ENCODE peak calls at places on chromosomes 3 and 15, in ten cellular contexts. M, E, A, J, X, N, P, F, Y and O are unnamed samples.

GRCh38 chr3:155185623-155186022 is 105.5 kb downstream of the MME start:
- DNase-seq in N (no peak), X (no peak), M (no peak), A (no peak), E (peak; percentile 74), F (peak; percentile 50), P (no peak), J (no peak), Y (no peak), O (no peak)

GRCh38 chr3:99866167-99866810 is 48.6 kb downstream of the CMSS1 start:
- DNase-seq in N (no peak), P (no peak), X (no peak), J (no peak), F (no peak), A (no peak), Y (no peak), M (no peak), E (peak; percentile 78), O (no peak)

GRCh38 chr3:119469378-119470189 is 821 bp downstream of the POGLUT1 start:
- DNase-seq in J (no peak), Y (no peak), N (no peak), F (peak; percentile 11), X (no peak), E (peak; percentile 34), P (no peak), M (peak; percentile 76), A (no peak), O (no peak)

GRCh38 chr3:170500462-170500861 is 81.8 kb downstream of the CLDN11 start:
- DNase-seq in J (no peak), N (no peak), A (no peak), Y (no peak), F (no peak), M (no peak), P (no peak), E (no peak), X (no peak), O (no peak)

GRCh38 chr3:124939661-124940060 is 5.1 kb upstream of the MUC13 start:
- DNase-seq in Y (no peak), E (no peak), J (no peak), F (no peak), X (no peak), M (no peak), N (no peak), P (no peak), A (no peak), O (no peak)

GRCh38 chr3:34008836-34009479 is 210.5 kb downstream of the PDCD6IP start:
- DNase-seq in J (no peak), E (no peak), F (no peak), M (no peak), P (no peak), Y (no peak), A (no peak), N (no peak), X (no peak), O (no peak)

GRCh38 chr3:121739902-121740301 is 9.6 kb downstream of the GOLGB1 start:
- DNase-seq in P (no peak), F (no peak), E (no peak), M (no peak), N (no peak), J (no peak), Y (no peak), A (no peak), X (no peak), O (no peak)

GRCh38 chr15:88606437-88606794 is 14.7 kb upstream of the AEN start:
- DNase-seq in E (no peak), A (no peak), N (no peak), F (no peak), J (no peak), Y (no peak), P (no peak), M (no peak), X (no peak), O (no peak)

GRCh38 chr3:14481646-14482036 is 58.5 kb downstream of the GRIP2 start:
- DNase-seq in M (no peak), A (peak; percentile 36), J (no peak), N (no peak), P (no peak), Y (no peak), X (peak; percentile 24), E (no peak), F (no peak), O (no peak)

GRCh38 chr3:14410501-14411165 is 8.2 kb downstream of the SLC6A6 start:
- DNase-seq in F (no peak), Y (no peak), E (peak; percentile 70), N (no peak), P (no peak), J (no peak), A (peak; percentile 65), M (no peak), X (no peak), O (no peak)

GRCh38 chr3:128495435-128495970 is 2.5 kb upstream of the GATA2 start:
- DNase-seq in X (no peak), A (peak; percentile 55), N (no peak), E (no peak), J (no peak), F (no peak), Y (peak; percentile 42), P (no peak), M (no peak), O (no peak)

GRCh38 chr3:15359677-15360397 is 27.5 kb upstream of the SH3BP5 start:
- DNase-seq in A (no peak), P (no peak), E (no peak), Y (no peak), F (no peak), N (no peak), X (no peak), M (no peak), J (no peak), O (no peak)

GRCh38 chr3:182182531-182182968 is 470.8 kb downstream of the SOX2 start:
- DNase-seq in X (no peak), M (no peak), F (peak; percentile 87), E (no peak), Y (no peak), J (peak; percentile 86), A (no peak), N (no peak), P (no peak), O (no peak)

DNA sequence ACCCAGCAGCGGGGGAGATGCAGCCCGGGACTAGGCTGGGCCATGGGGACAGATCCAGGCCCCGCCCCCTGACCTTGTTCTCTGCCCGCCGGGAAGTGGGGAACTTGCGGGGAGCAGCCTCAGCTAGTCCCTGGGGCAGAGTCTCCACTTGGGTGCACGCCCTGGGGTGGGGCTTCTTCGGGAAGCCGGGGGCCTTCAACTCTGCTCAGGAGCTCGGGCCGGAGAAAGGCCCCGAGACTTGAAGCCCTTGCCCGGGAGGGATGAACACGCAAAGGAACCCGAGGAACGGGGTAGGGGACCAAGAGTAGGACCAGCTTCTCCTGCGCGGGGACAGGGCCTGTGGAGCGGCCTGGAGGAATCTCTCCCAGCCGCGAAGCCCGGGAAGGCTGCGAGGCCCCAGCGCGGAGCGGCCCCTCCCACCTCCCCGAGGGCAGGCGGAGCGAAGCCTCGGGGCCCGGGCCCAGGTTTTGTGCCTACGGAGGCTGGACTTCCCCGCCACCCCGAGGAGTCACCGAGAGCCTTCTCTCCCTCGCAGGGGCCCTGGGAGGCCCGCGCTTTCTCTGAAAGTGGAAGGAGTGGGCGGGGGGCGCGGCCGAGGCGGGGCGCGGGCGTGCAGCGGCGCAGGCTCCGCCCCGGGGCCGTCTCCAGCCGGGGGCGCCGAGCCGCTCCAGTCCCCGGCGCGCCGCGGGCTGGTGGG is at the start of gene ITPKA:
- DNase-seq in M (no peak), Y (peak; percentile 86), F (peak; percentile 73), N (no peak), A (peak; percentile 93), E (peak; percentile 79), P (peak; percentile 65), X (peak; percentile 97), J (no peak), O (peak; percentile 77)
- H3K27ac ChIP-seq in M (peak within 1 kb of the TSS; percentile 44), Y (peak within 1 kb of the TSS; percentile 64), F (peak within 1 kb of the TSS; percentile 82), N (peak within 1 kb of the TSS; percentile 46), A (peak within 1 kb of the TSS; percentile 25), E (peak within 1 kb of the TSS; percentile 36), P (peak within 1 kb of the TSS; percentile 29), X (peak within 1 kb of the TSS; percentile 98), J (peak within 1 kb of the TSS; percentile 6), O (peak within 1 kb of the TSS; percentile 72)

DNA sequence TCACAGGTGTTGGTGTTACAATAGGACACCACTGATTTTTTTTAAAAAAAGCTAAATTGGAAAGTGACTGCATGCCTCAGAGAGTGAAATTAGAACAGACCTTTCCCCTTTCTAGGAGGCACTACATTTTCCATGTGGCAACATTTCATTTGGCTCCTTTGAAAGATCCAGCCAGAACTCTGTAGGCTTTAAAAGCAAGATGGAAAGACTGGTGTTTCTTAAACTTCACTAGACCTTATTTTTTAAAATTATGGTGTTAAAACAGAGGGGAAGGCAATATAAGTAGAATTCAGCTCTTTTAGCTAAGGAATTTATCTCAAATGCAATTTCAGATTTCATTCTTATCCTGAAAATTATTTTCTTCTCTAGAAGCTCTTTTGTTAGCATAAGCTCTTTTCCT is 317.6 kb upstream of the TGFBR2 start:
- DNase-seq in A (no peak), F (no peak), P (no peak), E (no peak), M (no peak), Y (no peak), J (no peak), N (no peak), X (no peak), O (no peak)
- H3K27ac ChIP-seq in A (no peak overlapping the region), F (no peak overlapping the region), P (no peak overlapping the region), E (no peak overlapping the region), M (no peak overlapping the region), Y (no peak overlapping the region), J (peak overlapping the region; percentile 88), N (no peak overlapping the region), X (peak overlapping the region; percentile 47), O (peak overlapping the region; percentile 39)

DNA sequence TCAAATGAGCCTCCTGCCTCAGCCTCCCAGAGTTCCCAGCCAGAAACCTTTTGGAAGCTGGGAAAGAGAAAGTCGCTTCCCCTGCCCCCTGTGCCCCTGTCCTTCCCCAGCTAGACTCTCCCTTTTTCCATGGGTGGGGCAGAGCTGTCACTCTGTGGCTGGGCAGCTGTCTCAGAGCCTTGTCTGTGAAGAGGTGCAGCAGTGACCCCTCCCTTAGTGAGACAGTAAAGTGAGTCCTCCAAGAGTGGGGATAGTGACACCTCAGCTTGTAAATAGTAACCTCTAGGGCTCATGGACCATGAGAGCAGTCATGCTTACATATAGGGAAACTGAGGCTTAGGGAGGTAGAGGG is 76.3 kb downstream of the SMAD6 start:
- DNase-seq in F (no peak), Y (no peak), E (no peak), A (no peak), P (no peak), X (peak; percentile 36), J (no peak), M (no peak), N (no peak), O (no peak)
- H3K27ac ChIP-seq in F (no peak overlapping the region), Y (no peak overlapping the region), E (no peak overlapping the region), A (no peak overlapping the region), P (peak overlapping the region; percentile 59), X (peak overlapping the region; percentile 87), J (no peak overlapping the region), M (peak overlapping the region; percentile 81), N (no peak overlapping the region), O (no peak overlapping the region)

DNA sequence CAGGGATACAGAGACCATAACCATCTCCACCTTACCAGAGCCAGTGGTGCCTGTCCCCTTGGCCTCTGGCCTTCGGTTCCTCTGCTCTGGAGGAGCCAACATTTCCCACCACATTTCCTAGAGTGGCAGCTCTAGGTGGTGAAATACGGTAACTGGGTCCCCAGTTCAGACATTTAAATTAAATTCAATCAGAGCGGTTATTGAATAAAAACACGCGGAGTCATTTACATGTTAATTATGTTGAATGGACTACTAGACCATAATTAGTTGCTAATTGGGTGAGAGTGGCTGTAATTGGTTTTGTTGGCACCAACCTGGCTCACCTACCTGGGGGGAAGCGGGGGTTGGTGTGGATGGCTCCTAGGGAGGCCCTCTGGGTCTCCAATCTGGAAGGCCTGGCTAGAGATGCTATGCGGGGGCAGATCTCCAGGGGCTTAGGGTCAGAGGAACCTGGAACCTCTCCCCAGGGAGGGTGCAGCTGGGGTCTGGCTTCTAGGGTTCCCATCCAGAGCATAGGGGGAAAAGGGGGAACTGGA is 12.7 kb downstream of the SEMA3F start:
- DNase-seq in E (no peak), P (no peak), A (peak; percentile 12), J (no peak), M (no peak), Y (no peak), X (no peak), N (no peak), F (no peak), O (no peak)
- H3K27ac ChIP-seq in E (no peak overlapping the region), P (peak overlapping the region; percentile 84), A (peak overlapping the region; percentile 10), J (peak overlapping the region; percentile 94), M (peak overlapping the region; percentile 97), Y (peak overlapping the region; percentile 86), X (peak overlapping the region; percentile 72), N (peak overlapping the region; percentile 89), F (peak overlapping the region; percentile 99), O (peak overlapping the region; percentile 88)